ENCODE peak calls at places on chromosomes 3 and 15, in five cellular contexts. J, D, O, L and V are unnamed samples.

GRCh38 chr3:135865085-135865484 is 100.4 kb upstream of the PPP2R3A start:
- DNase-seq in J (no peak), D (peak), O (no peak), L (no peak), V (no peak)

GRCh38 chr15:77819271-77819806 is 186.6 kb upstream of the LINGO1 start:
- DNase-seq in J (peak), D (no peak), O (no peak), L (no peak), V (no peak)

GRCh38 chr3:153350420-153350819 is 188.4 kb downstream of the RAP2B start:
- DNase-seq in J (no peak), D (peak), O (no peak), L (no peak), V (no peak)

GRCh38 chr15:76169013-76169412 is 109.2 kb downstream of the TMEM266 start:
- DNase-seq in J (peak), D (peak), O (no peak), L (no peak), V (no peak)

GRCh38 chr3:81003817-81004216 is 757.6 kb downstream of the GBE1 start:
- DNase-seq in J (no peak), D (no peak), O (no peak), L (no peak), V (no peak)

GRCh38 chr3:82055792-82056191 is 294.3 kb upstream of the GBE1 start:
- DNase-seq in J (no peak), D (no peak), O (no peak), L (no peak), V (no peak)

GRCh38 chr15:72312605-72313447 is 7.1 kb downstream of the CELF6 start:
- DNase-seq in J (peak), D (peak), O (peak), L (peak), V (peak)

GRCh38 chr15:75532413-75533250 is 46.5 kb downstream of the PTPN9 start:
- DNase-seq in J (no peak), D (peak), O (peak), L (no peak), V (peak)

GRCh38 chr3:170024581-170024980 is 13.2 kb upstream of the GPR160 start:
- DNase-seq in J (no peak), D (no peak), O (no peak), L (no peak), V (no peak)

GRCh38 chr15:96807361-96807760 is 476.9 kb downstream of the NR2F2 start:
- DNase-seq in J (no peak), D (no peak), O (no peak), L (no peak), V (no peak)

GRCh38 chr15:81516012-81516411 is 142.0 kb upstream of the TMC3 start:
- DNase-seq in J (no peak), D (peak), O (no peak), L (no peak), V (no peak)

GRCh38 chr3:125382323-125382722 is 7.2 kb upstream of the ZNF148 start:
- DNase-seq in J (no peak), D (no peak), O (no peak), L (no peak), V (no peak)

GRCh38 chr3:105585-105984 is 91.0 kb upstream of the CHL1 start:
- DNase-seq in J (no peak), D (no peak), O (no peak), L (no peak), V (no peak)

GRCh38 chr15:96348112-96349027 is 17.9 kb downstream of the NR2F2 start:
- DNase-seq in J (no peak), D (no peak), O (no peak), L (no peak), V (no peak)

GRCh38 chr3:198108756-198109155 is 148.7 kb downstream of the LMLN start:
- DNase-seq in J (no peak), D (no peak), O (no peak), L (no peak), V (no peak)